ENCODE peak calls at places on chromosomes 1 and 21, in four cellular contexts. O is astrocyte, W is AG10803, J is fibroblast of lung. M is an unnamed sample.
A peak's percentile ranks its signal among the peaks of the same experiment; 100 is the strongest.

GRCh38 chr1:30616759-30617158 is 106.6 kb downstream of the MATN1 start:
- DNase-seq in W (no peak), O (no peak), J (no peak), M (no peak)

GRCh38 chr1:66916320-66916719 is 8.3 kb downstream of the DNAI4 start:
- DNase-seq in J (no peak), W (peak; percentile 48), O (no peak), M (no peak)

GRCh38 chr21:40176732-40177131 is 309.5 kb downstream of the PCP4 start:
- DNase-seq in O (no peak), W (no peak), J (no peak), M (no peak)

GRCh38 chr1:109788695-109789521 is 25.2 kb upstream of the EPS8L3 start:
- DNase-seq in J (no peak), O (no peak), W (no peak), M (no peak)

GRCh38 chr1:162732566-162733335 is 57.8 kb upstream of the HSD17B7 start:
- DNase-seq in O (no peak), W (no peak), J (no peak), M (no peak)

GRCh38 chr1:217562229-217562878 is 68.5 kb downstream of the GPATCH2 start:
- DNase-seq in W (peak; percentile 90), J (peak; percentile 94), O (peak; percentile 95), M (peak; percentile 81)

GRCh38 chr21:46195595-46196195 is 11.4 kb upstream of the SPATC1L start:
- DNase-seq in O (no peak), W (no peak), J (no peak), M (no peak)

GRCh38 chr1:12811409-12811784 is 19.8 kb downstream of the PRAMEF11 start:
- DNase-seq in J (no peak), W (peak; percentile 46), O (no peak), M (no peak)

GRCh38 chr1:25804244-25804963 is 4.4 kb downstream of the SELENON start:
- DNase-seq in J (peak; percentile 62), O (peak; percentile 46), W (no peak), M (peak; percentile 50)

GRCh38 chr1:88302843-88303486 is 381.1 kb upstream of the PKN2 start:
- DNase-seq in W (peak; percentile 43), O (peak; percentile 21), J (peak; percentile 42), M (peak; percentile 42)

GRCh38 chr1:241605146-241605805 is 34.9 kb downstream of the CHML start:
- DNase-seq in W (no peak), O (no peak), J (no peak), M (peak; percentile 71)

GRCh38 chr1:60948486-60948885 is 133.9 kb upstream of the NFIA start:
- DNase-seq in W (no peak), J (no peak), O (no peak), M (no peak)

GRCh38 chr1:60947367-60947766 is 135.0 kb upstream of the NFIA start:
- DNase-seq in O (no peak), W (no peak), J (no peak), M (no peak)

GRCh38 chr1:60950431-60951068 is 131.8 kb upstream of the NFIA start:
- DNase-seq in O (no peak), W (no peak), J (no peak), M (no peak)

GRCh38 chr1:60949154-60949825 is 133.1 kb upstream of the NFIA start:
- DNase-seq in W (no peak), O (no peak), J (no peak), M (no peak)

GRCh38 chr1:60949826-60950197 is 132.5 kb upstream of the NFIA start:
- DNase-seq in J (no peak), O (no peak), W (no peak), M (no peak)
- H3K4me3 ChIP-seq in J (no peak overlapping the region), O (no peak overlapping the region), W (no peak overlapping the region), M (no peak overlapping the region)

GRCh38 chr1:42930178-42931107 is 28.2 kb downstream of the SLC2A1 start:
- DNase-seq in W (no peak), J (no peak), O (no peak), M (no peak)

GRCh38 chr1:42929434-42930177 is 29.1 kb downstream of the SLC2A1 start:
- DNase-seq in W (no peak), O (no peak), J (no peak), M (no peak)

GRCh38 chr1:42931911-42932422 is 26.7 kb downstream of the SLC2A1 start:
- DNase-seq in J (no peak), O (no peak), W (no peak), M (peak; percentile 75)

GRCh38 chr1:42932442-42932941 is 26.2 kb downstream of the SLC2A1 start:
- DNase-seq in J (no peak), W (no peak), O (no peak), M (no peak)

GRCh38 chr1:42931108-42931539 is 27.5 kb downstream of the SLC2A1 start:
- DNase-seq in O (no peak), W (peak; percentile 37), J (peak; percentile 41), M (peak; percentile 47)
- TF ChIP-seq CTCF in O (peak; percentile 41), W (peak; percentile 56), J (peak; percentile 48), M (peak; percentile 61)

DNA sequence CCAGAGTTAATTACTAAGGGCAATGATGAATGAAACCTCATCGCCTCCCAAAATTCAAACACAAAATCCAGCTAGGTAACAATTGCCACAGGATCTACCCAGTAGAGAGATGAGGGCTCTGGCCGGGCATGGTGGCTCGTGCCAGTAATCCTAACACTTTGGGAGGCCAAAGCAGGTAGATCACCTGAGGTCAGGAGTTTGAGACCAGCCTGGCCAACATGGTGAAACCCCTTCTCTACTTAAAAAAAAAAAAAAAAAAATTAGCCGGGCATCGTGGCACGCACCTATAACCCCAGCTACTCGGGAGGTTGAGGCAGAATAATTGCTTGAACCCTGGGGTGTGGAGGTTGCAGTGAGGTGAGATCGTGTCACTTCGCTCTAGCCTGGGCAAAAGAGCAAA is 15.8 kb downstream of the CD2 start:
- DNase-seq in J (no peak), W (no peak), O (no peak), M (no peak)
- H3K4me3 ChIP-seq in J (no peak overlapping the region), W (no peak overlapping the region), O (no peak overlapping the region), M (no peak overlapping the region)

DNA sequence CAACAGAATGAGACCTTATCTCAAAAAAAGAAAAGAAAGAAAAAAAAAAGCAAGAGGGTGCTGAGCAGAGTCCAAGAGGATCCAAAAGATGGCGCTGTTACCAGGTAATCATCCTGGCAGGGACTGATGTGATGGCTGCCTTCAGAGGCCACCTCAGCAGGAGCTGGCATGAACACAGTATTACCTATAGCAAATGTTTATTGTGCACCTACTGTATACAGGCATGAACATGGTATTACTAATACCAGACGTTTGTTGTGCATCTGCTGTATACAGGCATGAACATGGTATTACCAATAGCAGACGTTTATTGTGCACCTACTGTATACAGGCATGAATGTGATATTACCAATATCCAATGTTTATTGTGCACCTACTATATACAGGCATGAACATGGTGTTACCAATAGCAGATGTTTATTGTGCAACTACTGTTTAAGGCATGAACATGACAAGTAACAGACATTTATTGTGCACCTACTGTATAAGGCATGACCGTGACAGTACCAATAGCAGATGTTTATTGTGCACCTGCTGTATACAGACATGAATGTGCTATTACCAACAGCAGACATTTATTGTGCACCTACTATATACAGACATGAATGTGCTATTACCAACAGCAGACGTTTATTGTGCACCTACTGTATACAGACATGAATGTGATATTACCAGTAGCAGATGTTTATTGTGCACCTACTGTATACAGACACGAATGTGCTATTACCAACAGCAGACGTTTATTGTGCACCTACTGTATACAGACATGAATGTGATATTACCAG is 115.1 kb upstream of the TMEM51 start:
- DNase-seq in J (no peak), O (no peak), W (no peak), M (peak; percentile 35)
- TF ChIP-seq CTCF in J (peak; percentile 14), O (no peak), W (peak; percentile 39), M (peak; percentile 27)

DNA sequence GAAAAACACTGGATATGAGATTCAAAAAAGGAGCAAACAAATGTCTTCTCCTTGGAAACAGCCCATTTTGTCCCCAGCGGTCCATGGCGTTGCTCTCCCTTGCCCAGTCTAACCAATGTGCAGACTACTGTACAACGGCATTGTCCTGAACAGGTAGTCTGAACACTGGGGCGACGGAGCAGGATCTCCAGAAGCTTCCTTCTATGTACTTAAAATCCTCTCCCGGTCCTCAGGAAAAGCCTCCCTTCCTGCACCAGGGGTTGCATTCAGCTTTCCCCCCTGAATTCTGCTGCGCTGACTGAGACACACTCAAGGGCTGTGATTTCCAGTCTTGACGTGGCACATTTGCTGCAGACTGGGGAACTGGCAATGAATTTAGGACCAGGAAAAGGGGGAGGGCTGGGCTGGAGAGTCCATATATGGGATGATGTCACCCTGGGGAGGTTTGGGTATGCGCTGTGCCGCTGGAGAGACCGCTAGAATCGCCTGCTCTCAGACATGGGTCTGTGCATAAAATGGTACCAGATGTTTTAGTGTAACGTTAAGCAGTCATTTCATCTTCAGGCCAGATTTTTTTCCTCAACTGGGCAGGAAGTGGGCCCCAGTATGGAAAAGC is 275.9 kb upstream of the C1orf105 start:
- DNase-seq in J (peak; percentile 83), W (peak; percentile 100), O (peak; percentile 81), M (no peak)
- H3K4me3 ChIP-seq in J (peak overlapping the region; percentile 97), W (peak overlapping the region; percentile 84), O (peak overlapping the region; percentile 65), M (no peak overlapping the region)

M was measured in epithelial cell of esophagus.